ENCODE peak calls at places on chromosomes 11 and 22, in five cellular contexts. One of them, this sample, is unnamed.

GRCh38 chr11:19803506-19803998 is 90.9 kb downstream of the NAV2 start:
- DNase-seq in NCI-H1105: no peak
- DNase-seq in AG09319: no peak
- DNase-seq in AG09309: no peak
- DNase-seq in M059J: peak
- DNase-seq in this sample: no peak

GRCh38 chr11:37504066-37504611 is 906.1 kb upstream of the RAG2 start:
- DNase-seq in NCI-H1105: no peak
- DNase-seq in AG09319: no peak
- DNase-seq in AG09309: peak
- DNase-seq in M059J: peak
- DNase-seq in this sample: no peak

GRCh38 chr22:47551438-47551788 is 789.0 kb downstream of the TBC1D22A start:
- DNase-seq in NCI-H1105: no peak
- DNase-seq in AG09319: no peak
- DNase-seq in AG09309: no peak
- DNase-seq in M059J: no peak
- DNase-seq in this sample: no peak

GRCh38 chr22:21951931-21952465 is 650 bp downstream of the PPM1F start:
- DNase-seq in NCI-H1105: no peak
- DNase-seq in AG09319: no peak
- DNase-seq in AG09309: no peak
- DNase-seq in M059J: peak
- DNase-seq in this sample: no peak

GRCh38 chr22:50302564-50302963 is 4.9 kb downstream of the PLXNB2 start:
- DNase-seq in NCI-H1105: no peak
- DNase-seq in AG09319: no peak
- DNase-seq in AG09309: no peak
- DNase-seq in M059J: no peak
- DNase-seq in this sample: no peak

GRCh38 chr11:65743928-65744698 is 23.5 kb upstream of the RNASEH2C start:
- DNase-seq in NCI-H1105: no peak
- DNase-seq in AG09319: no peak
- DNase-seq in AG09309: no peak
- DNase-seq in M059J: peak
- DNase-seq in this sample: no peak

GRCh38 chr11:66322732-66323427 is 6.0 kb upstream of the CD248 start:
- DNase-seq in NCI-H1105: no peak
- DNase-seq in AG09319: no peak
- DNase-seq in AG09309: no peak
- DNase-seq in M059J: no peak
- DNase-seq in this sample: no peak

GRCh38 chr11:82458777-82459176 is 274.9 kb downstream of the FAM181B start:
- DNase-seq in NCI-H1105: no peak
- DNase-seq in AG09319: no peak
- DNase-seq in AG09309: no peak
- DNase-seq in M059J: no peak
- DNase-seq in this sample: no peak

GRCh38 chr11:126680109-126680508 is 320.5 kb downstream of the KIRREL3 start:
- DNase-seq in NCI-H1105: no peak
- DNase-seq in AG09319: no peak
- DNase-seq in AG09309: no peak
- DNase-seq in M059J: no peak
- DNase-seq in this sample: no peak

GRCh38 chr22:19128009-19128401 is 3.1 kb upstream of the TSSK2 start:
- DNase-seq in NCI-H1105: no peak
- DNase-seq in AG09319: no peak
- DNase-seq in AG09309: no peak
- DNase-seq in M059J: no peak
- DNase-seq in this sample: no peak

GRCh38 chr11:82701847-82702520 is 31.7 kb downstream of the FAM181B start:
- DNase-seq in NCI-H1105: peak
- DNase-seq in AG09319: no peak
- DNase-seq in AG09309: no peak
- DNase-seq in M059J: peak
- DNase-seq in this sample: no peak

GRCh38 chr11:2576116-2576515 is 123.7 kb downstream of the KCNQ1OT1 start:
- DNase-seq in NCI-H1105: no peak
- DNase-seq in AG09319: no peak
- DNase-seq in AG09309: no peak
- DNase-seq in M059J: no peak
- DNase-seq in this sample: no peak

GRCh38 chr11:26623076-26623666 is 51.1 kb upstream of the MUC15 start:
- DNase-seq in NCI-H1105: no peak
- DNase-seq in AG09319: no peak
- DNase-seq in AG09309: no peak
- DNase-seq in M059J: peak
- DNase-seq in this sample: no peak

GRCh38 chr11:45158891-45159605 is 12.6 kb downstream of the PRDM11 start:
- DNase-seq in NCI-H1105: no peak
- DNase-seq in AG09319: no peak
- DNase-seq in AG09309: no peak
- DNase-seq in M059J: no peak
- DNase-seq in this sample: no peak

GRCh38 chr11:1936781-1937615 is 10.1 kb upstream of the MRPL23 start:
- DNase-seq in NCI-H1105: no peak
- DNase-seq in AG09319: no peak
- DNase-seq in AG09309: no peak
- DNase-seq in M059J: no peak
- DNase-seq in this sample: no peak

GRCh38 chr11:111944139-111944538 is 7.0 kb downstream of the DIXDC1 start:
- DNase-seq in NCI-H1105: no peak
- DNase-seq in AG09319: peak
- DNase-seq in AG09309: peak
- DNase-seq in M059J: peak
- DNase-seq in this sample: no peak

GRCh38 chr11:131688056-131688693 is 317.8 kb downstream of the NTM start:
- DNase-seq in NCI-H1105: peak
- DNase-seq in AG09319: peak
- DNase-seq in AG09309: no peak
- DNase-seq in M059J: peak
- DNase-seq in this sample: no peak

GRCh38 chr11:111691176-111691575 is 75.0 kb downstream of the PPP2R1B start:
- DNase-seq in NCI-H1105: no peak
- DNase-seq in AG09319: no peak
- DNase-seq in AG09309: no peak
- DNase-seq in M059J: peak
- DNase-seq in this sample: no peak

GRCh38 chr11:73154178-73154577 is 12.1 kb upstream of the FCHSD2 start:
- DNase-seq in NCI-H1105: no peak
- DNase-seq in AG09319: no peak
- DNase-seq in AG09309: no peak
- DNase-seq in M059J: no peak
- DNase-seq in this sample: no peak

GRCh38 chr11:1473786-1474185 is 12.8 kb downstream of the MOB2 start:
- DNase-seq in NCI-H1105: no peak
- DNase-seq in AG09319: no peak
- DNase-seq in AG09309: no peak
- DNase-seq in M059J: no peak
- DNase-seq in this sample: no peak

This sample was measured in T-helper 2 cell.